ENCODE peak calls at places on chromosome 1, in four cellular contexts. One of them, this sample, is unnamed.

GRCh38 chr1:11134352-11135266 is 34.9 kb upstream of the EXOSC10 start:
- DNase-seq in COLO829: peak; percentile 35
- DNase-seq in GM04504: peak; percentile 47
- DNase-seq in stimulated activated CD4-positive, alpha-beta T cell treated with anti-CD3 and anti-CD28 coated beads, Interleukin-4, amount 100 ng/mL, for 1 hour: no peak
- DNase-seq in this sample: peak; percentile 45

GRCh38 chr1:24364975-24365678 is 46.0 kb downstream of the GRHL3 start:
- DNase-seq in COLO829: peak; percentile 27
- DNase-seq in stimulated activated CD4-positive, alpha-beta T cell treated with anti-CD3 and anti-CD28 coated beads, Interleukin-4, amount 100 ng/mL, for 1 hour: no peak
- DNase-seq in GM04504: peak; percentile 73
- DNase-seq in this sample: peak; percentile 53

GRCh38 chr1:55064861-55065263 is 25.5 kb downstream of the PCSK9 start:
- DNase-seq in GM04504: peak; percentile 21
- DNase-seq in COLO829: no peak
- DNase-seq in stimulated activated CD4-positive, alpha-beta T cell treated with anti-CD3 and anti-CD28 coated beads, Interleukin-4, amount 100 ng/mL, for 1 hour: no peak
- DNase-seq in this sample: no peak

GRCh38 chr1:115329965-115330364 is 8.1 kb downstream of the NGF start:
- DNase-seq in stimulated activated CD4-positive, alpha-beta T cell treated with anti-CD3 and anti-CD28 coated beads, Interleukin-4, amount 100 ng/mL, for 1 hour: no peak
- DNase-seq in COLO829: no peak
- DNase-seq in GM04504: no peak
- DNase-seq in this sample: no peak

GRCh38 chr1:228792601-228793000 is 57.3 kb downstream of the RHOU start:
- DNase-seq in stimulated activated CD4-positive, alpha-beta T cell treated with anti-CD3 and anti-CD28 coated beads, Interleukin-4, amount 100 ng/mL, for 1 hour: no peak
- DNase-seq in GM04504: no peak
- DNase-seq in COLO829: no peak
- DNase-seq in this sample: no peak

GRCh38 chr1:156251527-156251926 is 3.7 kb upstream of the PAQR6 start:
- DNase-seq in GM04504: no peak
- DNase-seq in COLO829: peak; percentile 73
- DNase-seq in stimulated activated CD4-positive, alpha-beta T cell treated with anti-CD3 and anti-CD28 coated beads, Interleukin-4, amount 100 ng/mL, for 1 hour: no peak
- DNase-seq in this sample: no peak

GRCh38 chr1:206513312-206514111 is 6.2 kb downstream of the RASSF5 start:
- DNase-seq in COLO829: no peak
- DNase-seq in stimulated activated CD4-positive, alpha-beta T cell treated with anti-CD3 and anti-CD28 coated beads, Interleukin-4, amount 100 ng/mL, for 1 hour: no peak
- DNase-seq in GM04504: peak; percentile 66
- DNase-seq in this sample: no peak

GRCh38 chr1:33152685-33153432 is 29.0 kb downstream of the TRIM62 start:
- DNase-seq in stimulated activated CD4-positive, alpha-beta T cell treated with anti-CD3 and anti-CD28 coated beads, Interleukin-4, amount 100 ng/mL, for 1 hour: no peak
- DNase-seq in GM04504: no peak
- DNase-seq in COLO829: peak; percentile 95
- DNase-seq in this sample: no peak

GRCh38 chr1:212525479-212526110 is 83.0 kb upstream of the ATF3 start:
- DNase-seq in COLO829: no peak
- DNase-seq in GM04504: no peak
- DNase-seq in stimulated activated CD4-positive, alpha-beta T cell treated with anti-CD3 and anti-CD28 coated beads, Interleukin-4, amount 100 ng/mL, for 1 hour: no peak
- DNase-seq in this sample: no peak

GRCh38 chr1:190588424-190588823 is 110.8 kb upstream of the BRINP3 start:
- DNase-seq in COLO829: no peak
- DNase-seq in GM04504: no peak
- DNase-seq in stimulated activated CD4-positive, alpha-beta T cell treated with anti-CD3 and anti-CD28 coated beads, Interleukin-4, amount 100 ng/mL, for 1 hour: no peak
- DNase-seq in this sample: no peak

GRCh38 chr1:43522776-43523480 is 7.8 kb upstream of the PTPRF start:
- DNase-seq in stimulated activated CD4-positive, alpha-beta T cell treated with anti-CD3 and anti-CD28 coated beads, Interleukin-4, amount 100 ng/mL, for 1 hour: no peak
- DNase-seq in GM04504: peak; percentile 53
- DNase-seq in COLO829: no peak
- DNase-seq in this sample: no peak

GRCh38 chr1:232622981-232623380 is 7.0 kb downstream of the SIPA1L2 start:
- DNase-seq in stimulated activated CD4-positive, alpha-beta T cell treated with anti-CD3 and anti-CD28 coated beads, Interleukin-4, amount 100 ng/mL, for 1 hour: no peak
- DNase-seq in COLO829: no peak
- DNase-seq in GM04504: no peak
- DNase-seq in this sample: no peak

This sample was measured in foreskin melanocyte.